ENCODE peak calls at places on chromosomes 3 and 15, in nine cellular contexts. H, J, K, I, G, C, B, M and T are unnamed samples. For H3K4me1, the result is how much of the 10 kb centered on the place peaks cover.

GRCh38 chr15:36365963-36366362 is 213.5 kb upstream of the CDIN1 start:
- DNase-seq in J (no peak), I (no peak), B (no peak), M (no peak), K (no peak), C (no peak), G (no peak), H (no peak), T (no peak)

GRCh38 chr15:99211926-99212325 is 37.5 kb downstream of the TTC23 start:
- DNase-seq in G (no peak), J (no peak), B (no peak), K (no peak), H (no peak), M (no peak), I (no peak), C (no peak), T (no peak)

GRCh38 chr3:196528639-196529233 is 13.6 kb upstream of the SMCO1 start:
- DNase-seq in J (peak), B (peak), K (peak), C (peak), I (peak), M (peak), H (peak), G (peak), T (peak)

GRCh38 chr3:135966349-135966695 is 794 bp downstream of the PPP2R3A start:
- DNase-seq in I (no peak), G (no peak), K (no peak), J (no peak), C (peak), B (no peak), H (no peak), M (no peak), T (no peak)

GRCh38 chr15:51004103-51004536 is 90.6 kb downstream of the TNFAIP8L3 start:
- DNase-seq in B (no peak), I (no peak), G (no peak), H (no peak), C (no peak), J (no peak), K (peak), M (no peak), T (no peak)

GRCh38 chr15:75606711-75607684 is 18.5 kb downstream of the SNUPN start:
- DNase-seq in K (no peak), M (no peak), B (no peak), C (no peak), H (no peak), I (peak), J (no peak), G (peak), T (no peak)

GRCh38 chr15:81558056-81558455 is 184.0 kb upstream of the TMC3 start:
- DNase-seq in B (no peak), H (no peak), K (no peak), C (no peak), J (no peak), G (no peak), M (no peak), I (no peak), T (no peak)

GRCh38 chr3:138127636-138128365 is 4.4 kb downstream of the A4GNT start:
- DNase-seq in K (no peak), I (no peak), M (no peak), G (no peak), H (no peak), B (no peak), J (no peak), C (no peak), T (no peak)

DNA sequence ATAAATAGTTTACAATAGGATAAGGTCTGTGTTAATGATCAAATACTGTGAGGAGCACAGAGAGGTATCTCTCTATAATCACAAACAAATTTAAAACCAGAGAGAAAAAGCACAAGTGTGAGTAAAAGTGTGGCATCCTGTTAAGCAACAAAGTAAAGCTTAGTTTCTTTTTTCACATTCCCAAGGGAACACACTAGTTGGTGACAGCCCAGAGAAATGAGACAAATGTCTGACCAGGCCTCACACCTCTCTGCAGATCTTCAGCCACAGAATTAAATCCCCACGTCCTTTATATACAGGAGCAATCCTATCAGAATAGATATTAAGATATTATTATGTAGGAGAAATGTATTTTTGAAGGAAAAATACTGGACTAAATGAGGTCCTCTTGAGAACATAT is 2.7 kb downstream of the FBN1 start:
- DNase-seq in G (no peak), J (no peak), C (no peak), H (no peak), K (no peak), B (no peak), M (no peak), I (peak), T (no peak)
- H3K4me3 ChIP-seq in G (no peak), J (peak), C (no peak), H (peak), K (no peak), B (peak), M (no peak), I (peak), T (no peak)

GRCh38 chr3:45595364-45596154 is 1.0 kb downstream of the LIMD1 start:
- DNase-seq in I (peak), J (peak), G (no peak), M (no peak), C (no peak), H (peak), K (no peak), B (no peak), T (no peak)
- H3K4me1 ChIP-seq in I (half or more), J (half or more), G (half or more), M (half or more), C (under half), H (half or more), K (under half), B (half or more), T (half or more)

GRCh38 chr15:25346371-25346770 is 92.5 kb downstream of the UBE3A start:
- DNase-seq in J (no peak), B (no peak), G (no peak), I (no peak), K (no peak), C (no peak), H (no peak), M (no peak), T (no peak)
- H3K4me3 ChIP-seq in J (no peak), B (no peak), G (no peak), I (no peak), K (no peak), C (no peak), H (no peak), M (no peak), T (no peak)

GRCh38 chr15:62897634-62898033 is 144.9 kb upstream of the TPM1 start:
- DNase-seq in C (no peak), J (no peak), K (no peak), B (no peak), G (no peak), M (no peak), I (no peak), H (no peak), T (no peak)

GRCh38 chr15:62895905-62896316 is 146.6 kb upstream of the TPM1 start:
- DNase-seq in I (no peak), H (no peak), B (no peak), J (no peak), M (no peak), G (no peak), C (no peak), K (no peak), T (no peak)

GRCh38 chr15:62896380-62896866 is 146.1 kb upstream of the TPM1 start:
- DNase-seq in G (no peak), J (no peak), C (no peak), I (no peak), B (no peak), M (no peak), H (no peak), K (peak), T (no peak)

GRCh38 chr15:62895139-62895866 is 147.2 kb upstream of the TPM1 start:
- DNase-seq in G (no peak), B (no peak), J (no peak), M (no peak), H (no peak), I (no peak), C (no peak), K (no peak), T (no peak)

GRCh38 chr15:62896969-62897486 is 145.5 kb upstream of the TPM1 start:
- DNase-seq in I (peak), B (peak), K (peak), G (no peak), M (no peak), C (peak), H (peak), J (peak), T (peak)
- H3K4me1 ChIP-seq in I (under half), B (under half), K (under half), G (under half), M (under half), C (half or more), H (half or more), J (half or more), T (under half)

GRCh38 chr3:39407773-39408492 is 1.4 kb downstream of the RPSA start:
- DNase-seq in G (no peak), H (no peak), J (no peak), M (no peak), B (no peak), I (peak), C (no peak), K (no peak), T (no peak)

GRCh38 chr3:39409514-39410136 is 3.1 kb downstream of the RPSA start:
- DNase-seq in G (no peak), K (no peak), J (no peak), H (no peak), M (no peak), I (peak), C (no peak), B (no peak), T (no peak)

GRCh38 chr3:39406368-39407258 is at the start of gene RPSA:
- DNase-seq in B (peak), C (peak), K (peak), J (peak), I (peak), G (peak), M (peak), H (peak), T (peak)

GRCh38 chr3:39407259-39407629 is 724 bp downstream of the RPSA start:
- DNase-seq in G (no peak), C (no peak), M (no peak), J (no peak), H (no peak), B (no peak), I (peak), K (no peak), T (no peak)

GRCh38 chr3:39408493-39409372 is 2.2 kb downstream of the RPSA start:
- DNase-seq in B (no peak), H (no peak), J (no peak), M (no peak), I (no peak), G (no peak), C (no peak), K (no peak), T (no peak)
- H3K4me3 ChIP-seq in B (no peak), H (no peak), J (no peak), M (peak), I (peak), G (no peak), C (no peak), K (no peak), T (no peak)

DNA sequence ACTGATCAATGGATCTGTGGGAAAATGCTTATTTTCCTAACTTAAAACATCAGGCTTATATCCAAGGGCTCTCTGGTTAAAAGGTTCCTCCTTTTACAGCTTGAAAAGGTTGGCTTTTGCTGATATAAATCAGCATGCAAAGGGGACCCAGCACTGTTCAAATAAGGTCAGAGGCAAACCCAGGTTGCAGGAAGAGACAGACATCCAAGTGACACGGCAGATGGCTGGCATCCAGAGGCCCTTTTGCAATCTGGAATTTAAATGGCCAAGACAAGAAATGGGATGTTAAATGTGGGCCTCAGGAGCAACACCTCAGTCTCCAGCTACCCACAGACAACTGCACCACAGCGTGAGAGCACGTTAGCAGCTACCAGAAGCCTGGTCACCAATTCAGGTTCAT is 6.3 kb downstream of the SH3BP5 start:
- DNase-seq in J (no peak), I (no peak), B (no peak), G (no peak), H (no peak), M (no peak), K (no peak), C (no peak), T (no peak)
- H3K4me1 ChIP-seq in J (half or more), I (half or more), B (half or more), G (half or more), H (half or more), M (under half), K (under half), C (under half), T (under half)

GRCh38 chr15:52480990-52481389 is 47.7 kb downstream of the MYO5A start:
- DNase-seq in M (no peak), H (no peak), I (no peak), K (no peak), G (no peak), J (no peak), B (no peak), C (no peak), T (no peak)
- H3K4me3 ChIP-seq in M (no peak), H (no peak), I (no peak), K (no peak), G (peak), J (no peak), B (no peak), C (no peak), T (no peak)

GRCh38 chr3:177348974-177349373 is 151.7 kb upstream of the TBL1XR1 start:
- DNase-seq in K (no peak), H (no peak), B (no peak), C (no peak), I (no peak), M (no peak), G (no peak), J (no peak), T (no peak)
- H3K4me1 ChIP-seq in K (under half), H (under half), B (under half), C (under half), I (under half), M (under half), G (under half), J (under half), T (under half)

DNA sequence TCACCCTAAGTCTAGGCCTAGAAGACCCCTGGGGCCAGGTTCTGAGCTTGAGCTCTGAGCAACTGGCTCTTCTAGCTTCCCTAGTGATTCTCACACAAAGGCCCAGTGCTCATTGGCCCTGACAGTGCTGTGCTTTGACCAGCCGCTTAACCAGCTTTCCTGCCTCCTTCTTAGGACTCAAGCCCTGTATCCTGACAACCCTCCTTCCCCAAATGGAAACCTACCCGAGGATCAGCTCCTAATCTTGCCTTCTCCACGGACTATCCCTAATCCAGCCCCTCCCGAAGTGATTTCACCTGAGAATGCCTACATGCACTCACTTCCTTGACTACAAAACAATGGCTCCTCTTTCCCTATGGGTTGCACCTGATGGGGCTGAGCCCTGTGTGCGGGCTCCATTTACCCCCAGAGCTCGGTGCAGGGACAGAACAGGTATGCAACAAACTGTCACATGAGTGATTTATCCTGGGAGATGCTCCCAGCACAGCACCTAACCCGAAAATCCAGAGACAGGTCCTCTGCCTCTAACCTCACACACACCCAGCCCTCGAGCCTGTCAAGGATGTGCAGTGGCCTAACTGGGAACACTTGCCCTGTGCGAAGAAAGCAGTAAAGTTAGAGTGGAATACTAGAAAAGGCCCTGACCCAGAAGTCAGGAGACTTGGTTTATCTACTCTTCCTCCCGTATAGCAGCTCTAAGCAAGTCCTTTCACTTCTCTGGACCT is 2.3 kb downstream of the MEGF11 start:
- DNase-seq in H (no peak), G (no peak), M (no peak), K (no peak), J (no peak), I (peak), B (no peak), C (no peak), T (no peak)
- H3K4me3 ChIP-seq in H (no peak), G (no peak), M (no peak), K (no peak), J (no peak), I (no peak), B (no peak), C (no peak), T (no peak)

GRCh38 chr15:71784719-71785118 is 25.6 kb upstream of the NR2E3 start:
- DNase-seq in M (no peak), J (peak), I (no peak), B (no peak), H (no peak), G (peak), K (no peak), C (no peak), T (no peak)

GRCh38 chr15:71785996-71786395 is 24.4 kb upstream of the NR2E3 start:
- DNase-seq in M (no peak), K (no peak), C (no peak), G (no peak), H (no peak), J (no peak), I (no peak), B (no peak), T (no peak)

GRCh38 chr15:71789616-71790015 is 20.7 kb upstream of the NR2E3 start:
- DNase-seq in C (no peak), J (peak), H (no peak), M (no peak), B (no peak), G (no peak), K (no peak), I (no peak), T (no peak)

GRCh38 chr15:71788646-71789579 is 21.4 kb upstream of the NR2E3 start:
- DNase-seq in J (peak), H (no peak), K (no peak), I (no peak), C (no peak), B (no peak), G (no peak), M (no peak), T (no peak)

DNA sequence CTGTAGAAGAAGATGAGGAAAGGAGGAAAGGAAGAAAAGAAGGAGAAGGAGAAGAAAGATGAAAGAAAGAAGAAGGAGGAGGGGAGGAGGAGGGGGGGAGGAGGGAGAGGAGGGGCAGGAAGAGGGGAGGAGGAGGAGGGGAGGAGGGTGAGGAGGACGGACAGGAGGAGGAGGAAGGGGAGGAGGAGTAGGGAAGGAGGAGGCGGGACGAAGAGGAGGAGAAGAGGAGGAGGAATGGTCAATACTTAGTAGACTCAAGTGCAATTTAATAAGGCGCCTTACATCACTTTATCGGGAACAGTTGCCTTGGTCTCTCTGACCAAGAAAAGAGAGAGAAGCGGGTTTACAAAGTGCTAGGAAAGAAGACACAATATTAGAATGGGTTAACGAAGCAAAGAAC is 23.7 kb upstream of the NR2E3 start:
- DNase-seq in J (no peak), K (no peak), B (no peak), H (no peak), M (no peak), C (no peak), G (no peak), I (no peak), T (no peak)
- H3K4me1 ChIP-seq in J (under half), K (under half), B (under half), H (under half), M (under half), C (under half), G (under half), I (under half), T (under half)